ENCODE peak calls at places on chromosomes 1 and 21, in eight cellular contexts. L is ascending aorta, I is WTC11, T is right lobe of liver, A is brain microvascular endothelial cell, U is tibial nerve, D is B cell, J is HFF-Myc. Y is an unnamed sample.

GRCh38 chr1:110136911-110137310 is 13.4 kb upstream of the SLC6A17 start:
- DNase-seq in L (no peak), I (peak; percentile 79), T (no peak), A (no peak), U (no peak), D (no peak), J (no peak), Y (no peak)

GRCh38 chr1:191752342-191752741 is 405.9 kb upstream of the RGS18 start:
- DNase-seq in L (no peak), I (no peak), T (no peak), A (no peak), U (no peak), D (no peak), J (no peak), Y (no peak)

GRCh38 chr1:206985162-206985749 is 15.0 kb upstream of the FCAMR start:
- DNase-seq in L (no peak), I (no peak), T (no peak), A (no peak), U (no peak), D (no peak), J (no peak), Y (no peak)

GRCh38 chr1:53449026-53449425 is 10.2 kb upstream of the DMRTB1 start:
- DNase-seq in L (no peak), I (no peak), T (no peak), A (peak; percentile 68), U (no peak), D (no peak), J (no peak), Y (no peak)

GRCh38 chr21:39452965-39453332 is 1.2 kb downstream of the SH3BGR start:
- DNase-seq in L (no peak), I (no peak), T (no peak), A (no peak), U (no peak), D (no peak), J (no peak), Y (no peak)

GRCh38 chr1:165928075-165928731 is 100.8 kb downstream of the UCK2 start:
- DNase-seq in L (no peak), I (peak; percentile 55), T (no peak), A (peak; percentile 58), U (no peak), D (peak; percentile 44), J (peak; percentile 63), Y (no peak)

GRCh38 chr21:31911138-31911907 is 38.5 kb downstream of the HUNK start:
- DNase-seq in L (no peak), I (no peak), T (no peak), A (no peak), U (no peak), D (no peak), J (peak; percentile 88), Y (no peak)

GRCh38 chr1:56194911-56195310 is 384.5 kb downstream of the PLPP3 start:
- DNase-seq in L (no peak), I (no peak), T (no peak), A (no peak), U (no peak), D (no peak), J (no peak), Y (no peak)

GRCh38 chr1:155120253-155120652 is 7.4 kb upstream of the EFNA1 start:
- DNase-seq in L (no peak), I (no peak), T (no peak), A (no peak), U (no peak), D (no peak), J (no peak), Y (no peak)

GRCh38 chr1:219794085-219794743 is 134.1 kb downstream of the SLC30A10 start:
- DNase-seq in L (no peak), I (no peak), T (no peak), A (no peak), U (no peak), D (no peak), J (no peak), Y (no peak)

GRCh38 chr1:25056536-25056935 is 126.5 kb upstream of the RUNX3 start:
- DNase-seq in L (no peak), I (no peak), T (no peak), A (no peak), U (no peak), D (no peak), J (no peak), Y (no peak)

GRCh38 chr1:55828031-55828430 is 612.9 kb upstream of the USP24 start:
- DNase-seq in L (no peak), I (no peak), T (no peak), A (no peak), U (no peak), D (no peak), J (no peak), Y (no peak)

GRCh38 chr1:156766288-156767100 is 841 bp upstream of the PRCC start:
- DNase-seq in L (no peak), I (no peak), T (no peak), A (no peak), U (no peak), D (no peak), J (no peak), Y (no peak)

GRCh38 chr1:110495926-110496600 is 22.9 kb downstream of the KCNA10 start:
- DNase-seq in L (no peak), I (peak; percentile 88), T (peak; percentile 66), A (peak; percentile 77), U (peak; percentile 70), D (peak; percentile 80), J (peak; percentile 45), Y (peak; percentile 94)

GRCh38 chr1:220092694-220093093 is 1.2 kb upstream of the IARS2 start:
- DNase-seq in L (no peak), I (no peak), T (no peak), A (no peak), U (no peak), D (no peak), J (no peak), Y (no peak)

GRCh38 chr1:119718409-119718808 is 6.7 kb downstream of the PHGDH start:
- DNase-seq in L (no peak), I (no peak), T (no peak), A (no peak), U (no peak), D (no peak), J (no peak), Y (no peak)

GRCh38 chr1:119714583-119714982 is 2.8 kb downstream of the PHGDH start:
- DNase-seq in L (no peak), I (no peak), T (no peak), A (no peak), U (no peak), D (no peak), J (no peak), Y (no peak)

GRCh38 chr1:119713039-119713537 is 1.4 kb downstream of the PHGDH start:
- DNase-seq in L (no peak), I (no peak), T (peak; percentile 28), A (peak; percentile 30), U (no peak), D (no peak), J (no peak), Y (no peak)

GRCh38 chr1:119713538-119714456 is 2.1 kb downstream of the PHGDH start:
- DNase-seq in L (no peak), I (peak; percentile 40), T (no peak), A (no peak), U (no peak), D (no peak), J (no peak), Y (no peak)

GRCh38 chr1:119715542-119715941 is 3.8 kb downstream of the PHGDH start:
- DNase-seq in L (no peak), I (no peak), T (no peak), A (no peak), U (no peak), D (no peak), J (no peak), Y (no peak)
- TF ChIP-seq CTCF in L (no peak), I (no peak), T (no peak), A (no peak), U (no peak), D (no peak), J (no peak), Y (no peak)

GRCh38 chr1:100474838-100475237 is 63.1 kb upstream of the GPR88 start:
- DNase-seq in L (no peak), I (no peak), T (no peak), A (no peak), U (no peak), D (no peak), J (no peak), Y (no peak)

GRCh38 chr1:100479620-100480338 is 58.2 kb upstream of the GPR88 start:
- DNase-seq in L (no peak), I (no peak), T (no peak), A (no peak), U (no peak), D (no peak), J (no peak), Y (no peak)

GRCh38 chr1:100478816-100479215 is 59.1 kb upstream of the GPR88 start:
- DNase-seq in L (no peak), I (no peak), T (no peak), A (no peak), U (no peak), D (no peak), J (no peak), Y (no peak)

GRCh38 chr1:100481320-100481719 is 56.6 kb upstream of the GPR88 start:
- DNase-seq in L (no peak), I (no peak), T (no peak), A (no peak), U (no peak), D (no peak), J (no peak), Y (no peak)

GRCh38 chr1:100476736-100477135 is 61.2 kb upstream of the GPR88 start:
- DNase-seq in L (no peak), I (no peak), T (no peak), A (no peak), U (no peak), D (no peak), J (no peak), Y (no peak)
- TF ChIP-seq CTCF in L (no peak), I (no peak), T (no peak), A (no peak), U (no peak), D (no peak), J (no peak), Y (no peak)

DNA sequence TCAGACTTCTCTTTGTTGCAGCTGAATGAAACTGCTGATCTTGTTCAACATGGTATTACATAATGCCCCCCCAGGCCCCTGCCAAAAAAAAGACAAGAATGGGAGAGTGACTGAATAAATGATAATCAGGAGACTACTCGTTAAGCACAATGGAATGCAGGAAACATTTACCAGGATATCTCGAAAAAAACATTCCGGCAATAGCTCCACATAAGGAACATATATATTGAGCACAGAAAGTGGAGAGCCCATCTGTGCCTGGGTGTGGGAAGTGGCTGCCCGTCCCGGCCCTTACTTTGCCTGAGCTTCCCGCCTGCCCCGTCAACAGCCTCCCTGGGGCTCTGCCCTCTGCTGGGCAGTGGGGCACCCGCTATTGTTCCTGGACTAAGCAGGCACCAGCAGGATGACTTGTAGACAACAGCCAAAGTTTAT is 13.4 kb downstream of the TRIM11 start:
- DNase-seq in L (peak; percentile 4), I (no peak), T (peak; percentile 43), A (peak; percentile 74), U (no peak), D (no peak), J (no peak), Y (no peak)
- TF ChIP-seq CTCF in L (peak; percentile 10), I (no peak), T (peak; percentile 42), A (peak; percentile 79), U (peak; percentile 40), D (no peak), J (peak; percentile 72), Y (no peak)

DNA sequence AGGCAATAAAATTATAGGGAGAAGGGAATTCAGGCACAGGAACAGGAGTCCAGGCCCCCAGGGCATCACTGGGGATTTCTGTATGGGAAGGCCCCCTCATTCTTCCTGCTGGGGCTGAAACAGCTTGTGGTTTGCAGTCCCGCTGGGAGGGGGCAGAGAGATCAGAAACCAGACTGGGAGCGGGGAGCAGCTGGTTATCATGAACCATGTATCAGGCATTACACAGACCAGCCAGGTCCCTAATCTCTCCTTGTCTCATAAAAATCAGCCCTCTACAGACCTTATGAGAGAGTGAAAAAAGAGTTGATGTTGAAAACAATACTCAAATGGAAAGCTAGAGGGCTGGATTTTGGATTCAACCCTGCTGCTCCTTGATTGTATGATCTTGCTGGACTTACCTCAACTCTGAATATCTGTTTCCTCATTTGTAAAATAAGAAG is 93.4 kb upstream of the F3 start:
- DNase-seq in L (no peak), I (no peak), T (no peak), A (no peak), U (no peak), D (no peak), J (no peak), Y (no peak)
- TF ChIP-seq CTCF in L (no peak), I (no peak), T (no peak), A (peak; percentile 28), U (peak; percentile 44), D (no peak), J (peak; percentile 8), Y (no peak)